ENCODE peak calls at places on chromosomes 2 and 18, in eight cellular contexts. H is GM12865; P is WERI-Rb-1; W is cardiac fibroblast; Q is heart right ventricle; C is BJ; X is CD4-positive, alpha-beta memory T cell; U is GM06990. S is an unnamed sample.

GRCh38 chr2:579351-579886 is 97.8 kb downstream of the TMEM18 start:
- DNase-seq in C (no peak), Q (no peak), H (no peak), U (no peak), X (no peak), P (peak), W (no peak), S (no peak)

GRCh38 chr2:48205137-48205798 is 299.0 kb upstream of the FBXO11 start:
- DNase-seq in W (peak), U (peak), P (peak), H (peak), X (no peak), Q (no peak), C (no peak), S (no peak)

GRCh38 chr2:73114273-73114867 is 1.6 kb upstream of the RAB11FIP5 start:
- DNase-seq in H (no peak), X (no peak), Q (no peak), C (no peak), W (peak), U (no peak), P (peak), S (no peak)

GRCh38 chr2:147483293-147483669 is 361.5 kb upstream of the ACVR2A start:
- DNase-seq in Q (no peak), C (no peak), X (no peak), W (no peak), H (no peak), P (no peak), U (no peak), S (no peak)

GRCh38 chr2:11872247-11872947 is 126.0 kb downstream of the LPIN1 start:
- DNase-seq in W (peak), C (no peak), P (no peak), U (no peak), H (peak), Q (no peak), X (peak), S (no peak)

GRCh38 chr2:238927746-238928519 is 80.0 kb downstream of the TWIST2 start:
- DNase-seq in W (no peak), U (no peak), C (no peak), Q (no peak), X (no peak), P (no peak), H (no peak), S (no peak)

GRCh38 chr2:204842731-204843490 is 297.6 kb downstream of the PARD3B start:
- DNase-seq in P (no peak), W (peak), X (peak), C (peak), Q (no peak), H (no peak), U (no peak), S (peak)

GRCh38 chr18:51417643-51418483 is 220.4 kb upstream of the MEX3C start:
- DNase-seq in P (no peak), Q (no peak), C (no peak), H (no peak), X (no peak), W (no peak), U (no peak), S (no peak)

GRCh38 chr2:45781464-45781811 is 130.0 kb downstream of the PRKCE start:
- DNase-seq in X (no peak), U (peak), W (no peak), H (peak), Q (no peak), C (no peak), P (no peak), S (no peak)

GRCh38 chr2:41710944-41711343 is 336.9 kb upstream of the PKDCC start:
- DNase-seq in W (peak), C (no peak), X (no peak), Q (no peak), P (no peak), U (no peak), H (no peak), S (no peak)

GRCh38 chr2:55236992-55237543 is 4.6 kb downstream of the RPS27A start:
- DNase-seq in W (no peak), C (no peak), P (no peak), X (no peak), Q (no peak), U (no peak), H (peak), S (no peak)

GRCh38 chr2:174259981-174260380 is 11.6 kb upstream of the OLA1 start:
- DNase-seq in H (no peak), U (no peak), X (no peak), C (peak), W (peak), Q (no peak), P (no peak), S (peak)

GRCh38 chr2:128475427-128476211 is 157.0 kb upstream of the HS6ST1 start:
- DNase-seq in X (no peak), P (no peak), C (no peak), U (no peak), H (no peak), Q (no peak), W (no peak), S (no peak)

GRCh38 chr2:197264332-197264731 is 46.2 kb downstream of the ANKRD44 start:
- DNase-seq in P (no peak), H (no peak), W (no peak), X (no peak), U (no peak), Q (no peak), C (no peak), S (no peak)

GRCh38 chr2:24883946-24884345 is 36.1 kb downstream of the ADCY3 start:
- DNase-seq in P (no peak), W (peak), U (no peak), Q (no peak), X (no peak), H (no peak), C (no peak), S (no peak)

GRCh38 chr2:118849226-118850170 is 2.0 kb upstream of the EN1 start:
- DNase-seq in H (no peak), P (no peak), X (no peak), Q (no peak), C (no peak), U (no peak), W (no peak), S (no peak)

GRCh38 chr2:104930739-104931138 is 76.8 kb downstream of the POU3F3 start:
- DNase-seq in X (no peak), W (no peak), U (no peak), C (no peak), H (no peak), P (no peak), Q (no peak), S (no peak)

GRCh38 chr2:30276455-30276911 is 45.1 kb downstream of the LBH start:
- DNase-seq in P (no peak), H (peak), Q (no peak), X (no peak), C (no peak), W (no peak), U (no peak), S (no peak)

GRCh38 chr2:63053889-63054725 is 3.5 kb downstream of the OTX1 start:
- DNase-seq in P (peak), H (peak), C (no peak), Q (no peak), W (no peak), U (peak), X (no peak), S (no peak)
- H3K4me3 ChIP-seq in P (no peak), H (no peak), C (no peak), Q (no peak), W (no peak), U (no peak), X (no peak), S (no peak)

DNA sequence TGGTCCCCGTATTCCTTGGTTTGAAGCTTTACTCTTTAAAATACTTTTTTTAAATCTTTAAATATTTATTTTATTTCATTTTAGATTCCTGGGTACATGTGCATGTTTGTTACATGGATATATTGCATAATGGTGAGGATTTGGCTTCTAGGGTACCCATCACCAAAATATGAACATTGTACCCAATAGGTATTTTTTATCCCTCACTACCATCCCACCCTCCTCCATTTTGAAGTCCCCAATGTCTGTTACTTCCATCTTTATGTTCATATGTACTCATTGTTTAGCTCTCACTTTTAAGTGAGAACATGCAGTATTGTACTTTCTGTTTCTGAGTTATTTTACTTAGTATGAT is 59.5 kb upstream of the IL1RL1 start:
- DNase-seq in H (no peak), X (no peak), C (no peak), P (no peak), U (no peak), Q (no peak), W (no peak), S (no peak)
- H3K4me3 ChIP-seq in H (no peak), X (no peak), C (no peak), P (no peak), U (no peak), Q (no peak), W (no peak), S (no peak)

GRCh38 chr2:180291060-180291459 is 284.0 kb upstream of the CWC22 start:
- DNase-seq in Q (no peak), C (no peak), U (no peak), P (no peak), H (no peak), X (no peak), W (peak), S (peak)
- H3K4me3 ChIP-seq in Q (no peak), C (no peak), U (no peak), P (no peak), H (no peak), X (no peak), W (no peak), S (no peak)

GRCh38 chr2:101463458-101463857 is 11.5 kb downstream of the RFX8 start:
- DNase-seq in X (no peak), H (no peak), P (no peak), U (no peak), Q (no peak), W (no peak), C (no peak), S (no peak)
- H3K4me3 ChIP-seq in X (no peak), H (no peak), P (no peak), U (no peak), Q (no peak), W (no peak), C (no peak), S (no peak)

GRCh38 chr2:233419626-233420431 is 65.5 kb downstream of the DGKD start:
- DNase-seq in X (peak), U (no peak), Q (no peak), C (no peak), H (peak), W (no peak), P (no peak), S (no peak)
- H3K4me3 ChIP-seq in X (peak), U (peak), Q (peak), C (no peak), H (peak), W (no peak), P (no peak), S (no peak)

GRCh38 chr2:19356545-19357382 is 1.7 kb downstream of the OSR1 start:
- DNase-seq in C (no peak), P (no peak), X (no peak), Q (no peak), H (no peak), U (no peak), W (peak), S (no peak)
- H3K4me3 ChIP-seq in C (peak), P (no peak), X (no peak), Q (peak), H (no peak), U (no peak), W (peak), S (peak)

GRCh38 chr2:3044587-3045317 is 332.9 kb downstream of the EIPR1 start:
- DNase-seq in Q (no peak), X (no peak), H (no peak), W (no peak), U (no peak), P (no peak), C (no peak), S (no peak)
- H3K4me3 ChIP-seq in Q (no peak), X (no peak), H (no peak), W (no peak), U (no peak), P (no peak), C (no peak), S (no peak)

GRCh38 chr2:127107622-127107999 is 657 bp upstream of the BIN1 start:
- DNase-seq in H (no peak), Q (no peak), X (peak), U (no peak), W (no peak), P (no peak), C (no peak), S (no peak)
- H3K4me3 ChIP-seq in H (peak), Q (peak), X (no peak), U (peak), W (peak), P (peak), C (peak), S (peak)